ENCODE peak calls at places on chromosomes 12 and 14, in eight cellular contexts. One of them, this sample, is unnamed. For H3K4me1 and H3K27me3, the result is how much of the 10 kb centered on the place peaks cover.

GRCh38 chr14:73777420-73777819 is 63.2 kb upstream of the PNMA1 start:
- DNase-seq in cardiac muscle cell: no peak
- DNase-seq in uterus: no peak
- DNase-seq in naive thymus-derived CD4-positive, alpha-beta T cell: no peak
- DNase-seq in neuronal stem cell: no peak
- DNase-seq in thoracic aorta: no peak
- DNase-seq in mesendoderm: peak
- DNase-seq in left ventricle myocardium inferior: no peak
- DNase-seq in this sample: no peak

GRCh38 chr14:59771577-59771976 is 99.0 kb downstream of the RTN1 start:
- DNase-seq in cardiac muscle cell: no peak
- DNase-seq in uterus: no peak
- DNase-seq in naive thymus-derived CD4-positive, alpha-beta T cell: no peak
- DNase-seq in neuronal stem cell: no peak
- DNase-seq in thoracic aorta: no peak
- DNase-seq in mesendoderm: no peak
- DNase-seq in left ventricle myocardium inferior: no peak
- DNase-seq in this sample: no peak

GRCh38 chr14:86217523-86217922 is 687.6 kb downstream of the FLRT2 start:
- DNase-seq in cardiac muscle cell: no peak
- DNase-seq in uterus: no peak
- DNase-seq in naive thymus-derived CD4-positive, alpha-beta T cell: no peak
- DNase-seq in neuronal stem cell: no peak
- DNase-seq in thoracic aorta: no peak
- DNase-seq in mesendoderm: peak
- DNase-seq in left ventricle myocardium inferior: no peak
- DNase-seq in this sample: no peak

GRCh38 chr14:103561381-103562134 is 899 bp downstream of the BAG5 start:
- DNase-seq in cardiac muscle cell: peak
- DNase-seq in uterus: peak
- DNase-seq in naive thymus-derived CD4-positive, alpha-beta T cell: peak
- DNase-seq in neuronal stem cell: no peak
- DNase-seq in thoracic aorta: no peak
- DNase-seq in mesendoderm: peak
- DNase-seq in left ventricle myocardium inferior: peak
- DNase-seq in this sample: peak

GRCh38 chr14:85516239-85517112 is 13.5 kb upstream of the FLRT2 start:
- DNase-seq in cardiac muscle cell: no peak
- DNase-seq in uterus: no peak
- DNase-seq in naive thymus-derived CD4-positive, alpha-beta T cell: no peak
- DNase-seq in neuronal stem cell: no peak
- DNase-seq in thoracic aorta: no peak
- DNase-seq in mesendoderm: no peak
- DNase-seq in left ventricle myocardium inferior: no peak
- DNase-seq in this sample: no peak

GRCh38 chr12:64824130-64824499 is 332 bp upstream of the TBC1D30 start:
- DNase-seq in cardiac muscle cell: no peak
- DNase-seq in uterus: no peak
- DNase-seq in naive thymus-derived CD4-positive, alpha-beta T cell: no peak
- DNase-seq in neuronal stem cell: no peak
- DNase-seq in thoracic aorta: no peak
- DNase-seq in mesendoderm: no peak
- DNase-seq in left ventricle myocardium inferior: no peak
- DNase-seq in this sample: no peak

GRCh38 chr14:81981311-81981675 is 447.6 kb upstream of the SEL1L start:
- DNase-seq in cardiac muscle cell: no peak
- DNase-seq in uterus: no peak
- DNase-seq in naive thymus-derived CD4-positive, alpha-beta T cell: no peak
- DNase-seq in neuronal stem cell: no peak
- DNase-seq in thoracic aorta: no peak
- DNase-seq in mesendoderm: no peak
- DNase-seq in left ventricle myocardium inferior: no peak
- DNase-seq in this sample: no peak

GRCh38 chr12:148676-149416 is 65.1 kb downstream of the SLC6A12 start:
- DNase-seq in cardiac muscle cell: no peak
- DNase-seq in uterus: no peak
- DNase-seq in naive thymus-derived CD4-positive, alpha-beta T cell: no peak
- DNase-seq in neuronal stem cell: no peak
- DNase-seq in thoracic aorta: no peak
- DNase-seq in mesendoderm: no peak
- DNase-seq in left ventricle myocardium inferior: no peak
- DNase-seq in this sample: no peak

GRCh38 chr12:7797698-7798398 is 8.6 kb downstream of the NANOG start:
- DNase-seq in cardiac muscle cell: peak
- DNase-seq in uterus: no peak
- DNase-seq in naive thymus-derived CD4-positive, alpha-beta T cell: no peak
- DNase-seq in neuronal stem cell: no peak
- DNase-seq in thoracic aorta: no peak
- DNase-seq in mesendoderm: peak
- DNase-seq in left ventricle myocardium inferior: no peak
- DNase-seq in this sample: no peak

GRCh38 chr12:12985817-12986408 is 14.2 kb downstream of the HEBP1 start:
- DNase-seq in cardiac muscle cell: peak
- DNase-seq in uterus: no peak
- DNase-seq in naive thymus-derived CD4-positive, alpha-beta T cell: peak
- DNase-seq in neuronal stem cell: no peak
- DNase-seq in thoracic aorta: no peak
- DNase-seq in mesendoderm: peak
- DNase-seq in left ventricle myocardium inferior: no peak
- DNase-seq in this sample: no peak

GRCh38 chr14:75123991-75124390 is 2.9 kb downstream of the NEK9 start:
- DNase-seq in cardiac muscle cell: no peak
- DNase-seq in uterus: no peak
- DNase-seq in naive thymus-derived CD4-positive, alpha-beta T cell: no peak
- DNase-seq in neuronal stem cell: no peak
- DNase-seq in thoracic aorta: no peak
- DNase-seq in mesendoderm: peak
- DNase-seq in left ventricle myocardium inferior: no peak
- DNase-seq in this sample: no peak

GRCh38 chr12:8078400-8078799 is 3.7 kb upstream of the NECAP1 start:
- DNase-seq in cardiac muscle cell: peak
- DNase-seq in uterus: no peak
- DNase-seq in naive thymus-derived CD4-positive, alpha-beta T cell: peak
- DNase-seq in neuronal stem cell: peak
- DNase-seq in thoracic aorta: no peak
- DNase-seq in mesendoderm: peak
- DNase-seq in left ventricle myocardium inferior: no peak
- DNase-seq in this sample: peak

GRCh38 chr12:70154087-70154486 is 89.1 kb upstream of the CNOT2 start:
- DNase-seq in cardiac muscle cell: no peak
- DNase-seq in uterus: no peak
- DNase-seq in naive thymus-derived CD4-positive, alpha-beta T cell: no peak
- DNase-seq in neuronal stem cell: no peak
- DNase-seq in thoracic aorta: no peak
- DNase-seq in mesendoderm: no peak
- DNase-seq in left ventricle myocardium inferior: no peak
- DNase-seq in this sample: no peak

GRCh38 chr12:41795910-41796309 is 348.8 kb downstream of the GXYLT1 start:
- DNase-seq in cardiac muscle cell: peak
- DNase-seq in uterus: no peak
- DNase-seq in naive thymus-derived CD4-positive, alpha-beta T cell: no peak
- DNase-seq in neuronal stem cell: no peak
- DNase-seq in thoracic aorta: no peak
- DNase-seq in mesendoderm: peak
- DNase-seq in left ventricle myocardium inferior: no peak
- DNase-seq in this sample: no peak

GRCh38 chr12:16118586-16118985 is 158.9 kb downstream of the SLC15A5 start:
- DNase-seq in cardiac muscle cell: no peak
- DNase-seq in uterus: no peak
- DNase-seq in naive thymus-derived CD4-positive, alpha-beta T cell: no peak
- DNase-seq in neuronal stem cell: peak
- DNase-seq in thoracic aorta: no peak
- DNase-seq in mesendoderm: peak
- DNase-seq in left ventricle myocardium inferior: no peak
- DNase-seq in this sample: no peak

DNA sequence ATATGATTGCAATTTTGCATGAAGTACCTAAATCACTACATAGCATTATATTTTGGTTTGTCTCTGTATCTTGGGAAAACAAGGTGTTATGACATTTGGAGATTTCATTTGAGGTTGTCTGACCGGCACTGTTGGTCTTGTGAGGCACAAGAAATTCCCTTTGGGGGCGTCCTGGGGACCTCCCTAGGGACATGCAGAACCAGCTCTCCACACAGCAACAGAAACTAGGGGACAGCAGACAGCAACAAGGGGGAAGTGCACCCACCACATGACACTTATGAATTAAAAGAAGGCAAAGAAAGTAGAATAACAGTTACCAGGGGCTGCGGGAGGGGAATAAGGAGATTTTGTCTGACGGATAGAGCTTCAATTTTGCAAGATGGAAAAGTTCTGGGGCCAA is 14.4 kb downstream of the DDX54 start:
- DNase-seq in cardiac muscle cell: no peak
- DNase-seq in uterus: no peak
- DNase-seq in naive thymus-derived CD4-positive, alpha-beta T cell: no peak
- DNase-seq in neuronal stem cell: no peak
- DNase-seq in thoracic aorta: no peak
- DNase-seq in mesendoderm: no peak
- DNase-seq in left ventricle myocardium inferior: no peak
- DNase-seq in this sample: no peak
- H3K4me1 ChIP-seq in cardiac muscle cell: under half
- H3K4me1 ChIP-seq in uterus: under half
- H3K4me1 ChIP-seq in naive thymus-derived CD4-positive, alpha-beta T cell: under half
- H3K4me1 ChIP-seq in neuronal stem cell: under half
- H3K4me1 ChIP-seq in thoracic aorta: under half
- H3K4me1 ChIP-seq in mesendoderm: under half
- H3K4me1 ChIP-seq in left ventricle myocardium inferior: under half
- H3K4me1 ChIP-seq in this sample: under half

GRCh38 chr14:52318057-52318456 is 3.9 kb downstream of the PTGER2 start:
- DNase-seq in cardiac muscle cell: no peak
- DNase-seq in uterus: no peak
- DNase-seq in naive thymus-derived CD4-positive, alpha-beta T cell: no peak
- DNase-seq in neuronal stem cell: no peak
- DNase-seq in thoracic aorta: no peak
- DNase-seq in mesendoderm: no peak
- DNase-seq in left ventricle myocardium inferior: no peak
- DNase-seq in this sample: no peak
- H3K27me3 ChIP-seq in cardiac muscle cell: half or more
- H3K27me3 ChIP-seq in uterus: under half
- H3K27me3 ChIP-seq in naive thymus-derived CD4-positive, alpha-beta T cell: under half
- H3K27me3 ChIP-seq in neuronal stem cell: under half
- H3K27me3 ChIP-seq in thoracic aorta: under half
- H3K27me3 ChIP-seq in mesendoderm: under half
- H3K27me3 ChIP-seq in left ventricle myocardium inferior: under half
- H3K27me3 ChIP-seq in this sample: under half

DNA sequence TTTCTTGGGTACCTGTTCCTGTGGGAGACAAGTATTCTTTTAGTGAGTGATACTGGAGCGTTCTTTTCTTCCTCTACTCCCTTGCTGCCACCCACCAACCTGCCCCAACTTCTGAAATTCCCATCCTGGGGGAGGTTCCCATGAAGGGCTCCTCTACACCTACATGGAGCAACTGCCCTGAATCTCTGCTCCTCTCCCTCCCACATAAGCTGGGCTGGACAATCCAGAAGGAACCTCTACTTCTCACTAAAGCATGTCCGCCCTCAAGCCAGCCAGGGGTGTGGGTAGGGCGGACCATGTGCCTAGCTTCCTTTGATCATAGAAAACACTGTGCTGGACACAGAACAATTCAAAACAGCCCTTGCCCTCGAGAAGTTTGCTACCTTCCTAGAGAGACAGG is 25.9 kb upstream of the ESRRB start:
- DNase-seq in cardiac muscle cell: no peak
- DNase-seq in uterus: no peak
- DNase-seq in naive thymus-derived CD4-positive, alpha-beta T cell: no peak
- DNase-seq in neuronal stem cell: no peak
- DNase-seq in thoracic aorta: no peak
- DNase-seq in mesendoderm: no peak
- DNase-seq in left ventricle myocardium inferior: no peak
- DNase-seq in this sample: no peak
- H3K4me1 ChIP-seq in cardiac muscle cell: under half
- H3K4me1 ChIP-seq in uterus: under half
- H3K4me1 ChIP-seq in naive thymus-derived CD4-positive, alpha-beta T cell: under half
- H3K4me1 ChIP-seq in neuronal stem cell: under half
- H3K4me1 ChIP-seq in thoracic aorta: under half
- H3K4me1 ChIP-seq in mesendoderm: under half
- H3K4me1 ChIP-seq in left ventricle myocardium inferior: under half
- H3K4me1 ChIP-seq in this sample: under half

DNA sequence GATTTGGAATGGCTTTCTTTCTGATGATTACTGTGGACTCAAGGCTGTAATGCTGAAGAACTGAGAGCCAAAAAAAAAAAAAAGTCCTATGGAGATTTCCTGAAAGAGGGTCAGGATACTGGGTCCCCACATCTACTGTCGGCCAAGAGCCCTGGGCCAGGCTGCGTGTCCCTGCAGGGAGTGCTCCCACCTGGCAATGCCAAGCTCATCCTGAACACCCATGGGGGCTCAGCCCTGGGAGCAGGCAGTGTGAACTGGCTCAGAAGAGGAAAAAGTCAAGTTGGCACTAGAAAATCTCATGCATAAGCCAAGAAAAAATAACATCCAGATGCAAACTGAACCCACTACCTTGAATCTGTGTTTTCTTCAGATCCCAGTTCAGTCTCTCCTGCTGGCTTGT is 35.0 kb upstream of the SMOC1 start:
- DNase-seq in cardiac muscle cell: no peak
- DNase-seq in uterus: no peak
- DNase-seq in naive thymus-derived CD4-positive, alpha-beta T cell: no peak
- DNase-seq in neuronal stem cell: no peak
- DNase-seq in thoracic aorta: no peak
- DNase-seq in mesendoderm: no peak
- DNase-seq in left ventricle myocardium inferior: no peak
- DNase-seq in this sample: no peak
- H3K27me3 ChIP-seq in cardiac muscle cell: under half
- H3K27me3 ChIP-seq in uterus: under half
- H3K27me3 ChIP-seq in naive thymus-derived CD4-positive, alpha-beta T cell: under half
- H3K27me3 ChIP-seq in neuronal stem cell: under half
- H3K27me3 ChIP-seq in thoracic aorta: under half
- H3K27me3 ChIP-seq in mesendoderm: under half
- H3K27me3 ChIP-seq in left ventricle myocardium inferior: half or more
- H3K27me3 ChIP-seq in this sample: under half

DNA sequence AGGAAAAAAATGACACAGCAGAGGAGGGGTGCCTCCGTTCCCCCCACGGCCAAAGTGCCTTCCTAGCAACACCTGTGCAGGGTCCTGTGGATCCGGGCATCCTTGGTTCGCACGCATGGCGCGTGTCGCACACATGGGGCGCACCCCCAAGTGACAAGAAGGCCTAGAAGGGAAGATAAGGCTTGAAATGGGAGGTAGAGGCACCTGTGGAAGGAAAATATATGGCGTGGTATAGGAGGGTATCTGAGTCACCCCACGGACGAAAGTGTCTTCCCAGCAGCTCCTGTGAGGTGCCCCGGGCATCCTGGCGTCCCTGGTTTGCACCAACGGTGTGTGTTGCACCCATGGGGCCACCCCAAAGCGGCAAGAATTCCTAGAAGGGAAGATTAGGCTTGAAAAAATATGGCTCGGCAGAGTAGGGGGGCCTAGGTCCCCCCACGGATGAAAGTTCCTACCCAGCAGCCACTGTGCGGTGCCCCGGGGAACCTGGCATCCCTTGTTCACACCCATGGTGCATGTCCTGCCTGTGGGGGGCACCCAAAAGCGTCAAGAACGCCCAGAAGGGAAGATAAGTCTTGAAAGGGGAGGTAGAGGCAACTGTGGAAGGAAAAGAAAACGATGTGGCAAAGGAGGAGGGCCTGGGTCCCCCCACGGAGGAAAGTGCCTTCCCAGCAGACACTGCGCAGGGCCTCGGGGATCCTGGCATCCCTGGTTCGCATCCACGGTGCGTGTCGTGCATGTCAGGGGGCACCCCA is 280.0 kb downstream of the ALG10 start:
- DNase-seq in cardiac muscle cell: no peak
- DNase-seq in uterus: no peak
- DNase-seq in naive thymus-derived CD4-positive, alpha-beta T cell: no peak
- DNase-seq in neuronal stem cell: no peak
- DNase-seq in thoracic aorta: no peak
- DNase-seq in mesendoderm: no peak
- DNase-seq in left ventricle myocardium inferior: no peak
- DNase-seq in this sample: no peak
- H3K4me1 ChIP-seq in cardiac muscle cell: under half
- H3K4me1 ChIP-seq in uterus: under half
- H3K4me1 ChIP-seq in naive thymus-derived CD4-positive, alpha-beta T cell: under half
- H3K4me1 ChIP-seq in neuronal stem cell: under half
- H3K4me1 ChIP-seq in thoracic aorta: under half
- H3K4me1 ChIP-seq in mesendoderm: under half
- H3K4me1 ChIP-seq in left ventricle myocardium inferior: under half
- H3K4me1 ChIP-seq in this sample: under half